ENCODE peak calls at places on chromosomes 4 and X, in eight cellular contexts. C is H7; G is aorta; Y is H1; B is lower lobe of right lung; J is thoracic aorta; M is upper lobe of right lung; K is effector memory CD4-positive, alpha-beta T cell. X is an unnamed sample.

GRCh38 chr4:8910100-8910821 is 38.6 kb upstream of the HMX1 start:
- DNase-seq in C (peak; percentile 53), G (peak; percentile 27), Y (no peak), B (peak; percentile 41), J (no peak), M (peak; percentile 54), K (no peak), X (no peak)

GRCh38 chrX:23908219-23909003 is 605 bp downstream of the CXorf58 start:
- DNase-seq in C (peak; percentile 60), G (no peak), Y (no peak), B (no peak), J (no peak), M (no peak), K (no peak), X (no peak)

GRCh38 chr4:168353746-168354145 is 35.2 kb upstream of the DDX60 start:
- DNase-seq in C (no peak), G (no peak), Y (no peak), B (no peak), J (no peak), M (no peak), K (no peak), X (no peak)

GRCh38 chr4:150794706-150795105 is 212.8 kb downstream of the MAB21L2 start:
- DNase-seq in C (no peak), G (no peak), Y (no peak), B (no peak), J (no peak), M (no peak), K (no peak), X (no peak)

GRCh38 chrX:105695451-105695850 is 126.9 kb upstream of the NRK start:
- DNase-seq in C (no peak), G (no peak), Y (no peak), B (no peak), J (no peak), M (no peak), K (no peak), X (no peak)

GRCh38 chr4:25978327-25978726 is 64.3 kb downstream of the SMIM20 start:
- DNase-seq in C (no peak), G (no peak), Y (no peak), B (no peak), J (no peak), M (no peak), K (no peak), X (peak; percentile 31)

GRCh38 chr4:23889814-23890269 is at the start of gene PPARGC1A:
- DNase-seq in C (no peak), G (peak; percentile 56), Y (no peak), B (peak; percentile 62), J (no peak), M (peak; percentile 68), K (no peak), X (peak; percentile 94)

GRCh38 chr4:16082424-16083216 is 1.2 kb downstream of the PROM1 start:
- DNase-seq in C (peak; percentile 92), G (peak; percentile 62), Y (peak; percentile 88), B (peak; percentile 67), J (no peak), M (peak; percentile 71), K (no peak), X (no peak)

GRCh38 chrX:16869393-16870094 is 618 bp downstream of the RBBP7 start:
- DNase-seq in C (peak; percentile 88), G (peak; percentile 60), Y (peak; percentile 48), B (peak; percentile 43), J (no peak), M (peak; percentile 65), K (no peak), X (peak; percentile 18)

GRCh38 chr4:13920111-13920875 is 292.8 kb upstream of the BOD1L1 start:
- DNase-seq in C (no peak), G (no peak), Y (no peak), B (no peak), J (no peak), M (no peak), K (no peak), X (no peak)

GRCh38 chr4:169774466-169775445 is 17.0 kb upstream of the HPF1 start:
- DNase-seq in C (peak; percentile 60), G (no peak), Y (peak; percentile 53), B (no peak), J (no peak), M (no peak), K (no peak), X (no peak)

GRCh38 chr4:44760142-44760898 is 34.0 kb upstream of the GNPDA2 start:
- DNase-seq in C (peak; percentile 4), G (no peak), Y (no peak), B (no peak), J (no peak), M (no peak), K (no peak), X (no peak)

GRCh38 chr4:13701937-13702446 is 74.5 kb upstream of the BOD1L1 start:
- DNase-seq in C (no peak), G (no peak), Y (no peak), B (no peak), J (no peak), M (no peak), K (no peak), X (no peak)

GRCh38 chrX:1475881-1476280 is 23.2 kb upstream of the ASMTL start:
- DNase-seq in C (no peak), G (no peak), Y (peak; percentile 16), B (no peak), J (no peak), M (no peak), K (no peak), X (no peak)

GRCh38 chrX:12704706-12705105 is 86.5 kb upstream of the PRPS2 start:
- DNase-seq in C (no peak), G (no peak), Y (no peak), B (no peak), J (no peak), M (no peak), K (no peak), X (no peak)

DNA sequence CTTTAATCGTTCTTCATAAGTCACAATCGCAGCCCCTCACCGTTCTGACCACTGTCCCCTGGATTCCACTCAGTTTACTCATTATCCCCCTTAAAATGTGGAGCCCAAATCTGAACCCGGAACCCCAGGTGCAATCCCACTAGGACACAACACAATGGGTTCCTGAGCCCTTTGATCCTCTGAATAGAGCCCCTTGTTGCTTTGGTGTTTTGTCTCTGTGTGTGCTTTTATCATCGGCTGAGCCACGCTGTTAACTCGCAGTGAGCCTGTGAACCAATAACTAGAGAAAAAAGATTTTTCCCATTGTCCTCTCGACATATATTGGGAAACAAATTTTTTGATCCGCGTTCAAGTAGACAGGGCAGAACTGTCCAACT is 654 bp upstream of the PDHA1 start:
- DNase-seq in C (peak; percentile 14), G (no peak), Y (no peak), B (no peak), J (no peak), M (no peak), K (no peak), X (no peak)
- H3K4me3 ChIP-seq in C (peak overlapping the region; percentile 31), G (no peak overlapping the region), Y (peak overlapping the region; percentile 83), B (peak overlapping the region; percentile 70), J (peak overlapping the region; percentile 81), M (peak overlapping the region; percentile 69), K (no peak overlapping the region), X (peak overlapping the region; percentile 79)

DNA sequence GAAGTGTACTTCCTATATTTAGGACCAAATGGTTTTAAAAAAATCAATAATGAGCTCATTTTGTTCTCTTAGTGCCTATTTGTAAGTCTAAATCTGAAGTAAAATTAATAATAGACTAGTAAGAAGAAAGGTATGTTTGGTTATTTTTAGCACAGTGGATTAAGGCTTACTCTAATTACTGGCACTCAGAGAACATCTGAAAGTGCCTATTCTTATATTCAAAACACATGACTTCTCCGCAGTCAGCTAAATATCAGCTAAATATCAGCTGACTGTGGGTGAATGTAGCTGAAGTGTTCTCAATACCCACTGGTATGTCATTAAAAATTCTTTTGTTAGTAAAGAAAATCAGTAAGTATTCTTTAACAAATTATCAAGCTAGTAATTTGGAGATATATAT is 6.0 kb downstream of the AP1S2 start:
- DNase-seq in C (no peak), G (no peak), Y (no peak), B (no peak), J (no peak), M (no peak), K (no peak), X (no peak)
- H3K4me3 ChIP-seq in C (no peak overlapping the region), G (no peak overlapping the region), Y (no peak overlapping the region), B (no peak overlapping the region), J (peak overlapping the region; percentile 19), M (no peak overlapping the region), K (no peak overlapping the region), X (no peak overlapping the region)

GRCh38 chr4:82898322-82899243 is 2.0 kb upstream of the THAP9 start:
- DNase-seq in C (no peak), G (peak; percentile 52), Y (no peak), B (no peak), J (peak; percentile 14), M (no peak), K (no peak), X (no peak)

GRCh38 chr4:82900016-82900334 is 560 bp upstream of the THAP9 start:
- DNase-seq in C (no peak), G (no peak), Y (no peak), B (no peak), J (no peak), M (no peak), K (no peak), X (no peak)

GRCh38 chr4:82901129-82901718 is 689 bp downstream of the THAP9 start:
- DNase-seq in C (no peak), G (no peak), Y (no peak), B (no peak), J (no peak), M (no peak), K (no peak), X (no peak)

GRCh38 chr4:82900335-82901128 is at the start of gene THAP9:
- DNase-seq in C (peak; percentile 86), G (peak; percentile 99), Y (peak; percentile 90), B (peak; percentile 99), J (peak; percentile 96), M (peak; percentile 99), K (peak; percentile 98), X (peak; percentile 99)

DNA sequence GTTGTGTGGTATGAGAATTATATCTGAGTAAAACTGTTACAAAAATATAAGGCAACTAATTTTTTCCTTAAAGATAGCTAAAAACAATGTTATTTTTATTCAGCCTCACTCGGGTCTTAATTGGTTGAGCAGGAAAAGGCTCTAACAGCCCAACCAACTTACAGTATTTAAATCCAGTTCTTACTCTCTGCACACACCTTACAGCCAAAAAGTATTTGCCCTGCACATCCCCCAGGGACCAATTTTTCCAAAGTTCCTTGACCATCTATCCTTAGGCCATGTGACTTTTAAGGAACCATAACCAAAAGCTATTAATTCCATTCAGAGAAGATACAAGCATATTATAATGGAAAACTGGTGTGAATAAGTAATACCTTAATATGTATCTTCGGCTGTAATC is 1.2 kb upstream of the THAP9 start:
- DNase-seq in C (no peak), G (no peak), Y (no peak), B (no peak), J (no peak), M (no peak), K (no peak), X (no peak)
- H3K4me3 ChIP-seq in C (peak overlapping the region; percentile 92), G (peak overlapping the region; percentile 91), Y (peak overlapping the region; percentile 97), B (peak overlapping the region; percentile 80), J (peak overlapping the region; percentile 76), M (peak overlapping the region; percentile 74), K (peak overlapping the region; percentile 76), X (peak overlapping the region; percentile 82)

DNA sequence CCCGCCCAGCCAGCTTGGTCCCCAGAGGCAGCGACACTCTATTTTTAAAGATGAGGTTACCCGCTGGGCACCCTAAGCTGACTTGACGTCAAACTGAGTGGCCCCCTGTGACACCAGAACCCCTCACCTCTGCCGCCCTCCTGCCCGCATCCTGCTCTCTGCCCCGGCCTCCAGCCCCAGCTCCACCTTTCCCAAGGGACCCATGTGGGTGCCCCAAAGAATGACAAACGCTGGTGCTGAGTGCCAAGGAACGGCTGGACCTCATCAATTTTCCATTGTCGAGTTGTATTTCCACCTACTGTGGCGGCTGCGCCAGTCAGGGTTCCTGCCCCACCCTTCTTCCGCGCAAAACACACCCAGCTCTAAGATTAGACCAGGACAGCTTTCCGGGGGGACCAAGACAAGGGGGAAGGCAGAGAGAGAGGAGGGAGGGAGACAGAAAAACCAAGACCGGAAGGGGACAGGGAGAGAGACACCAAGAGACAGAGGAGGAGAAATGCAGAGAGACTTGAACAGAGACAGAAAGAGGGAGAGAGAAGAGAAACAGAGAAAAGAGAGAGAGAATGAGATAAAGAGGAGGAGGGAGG is 2.0 kb downstream of the PRKX start:
- DNase-seq in C (no peak), G (no peak), Y (no peak), B (no peak), J (no peak), M (no peak), K (peak; percentile 11), X (no peak)
- H3K4me3 ChIP-seq in C (peak overlapping the region; percentile 91), G (peak overlapping the region; percentile 93), Y (peak overlapping the region; percentile 81), B (peak overlapping the region; percentile 66), J (peak overlapping the region; percentile 82), M (peak overlapping the region; percentile 61), K (peak overlapping the region; percentile 85), X (peak overlapping the region; percentile 50)